ENCODE peak calls at places on chromosomes 3 and 15, in four cellular contexts. One of them, this sample, is unnamed.

GRCh38 chr3:56190130-56190529 is 278.1 kb downstream of the ERC2 start:
- DNase-seq in GM12865: no peak
- DNase-seq in NB4: no peak
- DNase-seq in transverse colon: no peak
- DNase-seq in this sample: no peak

GRCh38 chr3:152295834-152296233 is 27.1 kb downstream of the MBNL1 start:
- DNase-seq in GM12865: no peak
- DNase-seq in NB4: no peak
- DNase-seq in transverse colon: no peak
- DNase-seq in this sample: no peak

GRCh38 chr3:20999661-21000060 is 751.3 kb downstream of the ZNF385D start:
- DNase-seq in GM12865: no peak
- DNase-seq in NB4: no peak
- DNase-seq in transverse colon: no peak
- DNase-seq in this sample: no peak

GRCh38 chr3:187430576-187430975 is 62.4 kb downstream of the RTP4 start:
- DNase-seq in GM12865: peak; percentile 12
- DNase-seq in NB4: no peak
- DNase-seq in transverse colon: no peak
- DNase-seq in this sample: no peak

GRCh38 chr15:69422336-69422895 is 8.3 kb downstream of the KIF23 start:
- DNase-seq in GM12865: no peak
- DNase-seq in NB4: no peak
- DNase-seq in transverse colon: no peak
- DNase-seq in this sample: peak; percentile 33

GRCh38 chr3:154990543-154990942 is 89.6 kb upstream of the MME start:
- DNase-seq in GM12865: no peak
- DNase-seq in NB4: no peak
- DNase-seq in transverse colon: no peak
- DNase-seq in this sample: no peak

GRCh38 chr3:111737712-111738097 is 121.4 kb upstream of the PHLDB2 start:
- DNase-seq in GM12865: peak; percentile 29
- DNase-seq in NB4: no peak
- DNase-seq in transverse colon: peak; percentile 17
- DNase-seq in this sample: peak; percentile 98

GRCh38 chr3:65732060-65732933 is 306.4 kb downstream of the MAGI1 start:
- DNase-seq in GM12865: peak; percentile 49
- DNase-seq in NB4: peak; percentile 44
- DNase-seq in transverse colon: no peak
- DNase-seq in this sample: peak; percentile 76

GRCh38 chr3:111373239-111373638 is 168.8 kb upstream of the CD96 start:
- DNase-seq in GM12865: no peak
- DNase-seq in NB4: no peak
- DNase-seq in transverse colon: no peak
- DNase-seq in this sample: no peak

GRCh38 chr15:91855684-91856553 is 2.4 kb downstream of the SLCO3A1 start:
- DNase-seq in GM12865: no peak
- DNase-seq in NB4: peak; percentile 8
- DNase-seq in transverse colon: peak; percentile 73
- DNase-seq in this sample: no peak

GRCh38 chr15:59180946-59181345 is 25.7 kb upstream of the LDHAL6B start:
- DNase-seq in GM12865: no peak
- DNase-seq in NB4: no peak
- DNase-seq in transverse colon: no peak
- DNase-seq in this sample: no peak

GRCh38 chr15:59189224-59189623 is 17.4 kb upstream of the LDHAL6B start:
- DNase-seq in GM12865: no peak
- DNase-seq in NB4: no peak
- DNase-seq in transverse colon: no peak
- DNase-seq in this sample: no peak

GRCh38 chr15:59186501-59186900 is 20.1 kb upstream of the LDHAL6B start:
- DNase-seq in GM12865: no peak
- DNase-seq in NB4: no peak
- DNase-seq in transverse colon: no peak
- DNase-seq in this sample: no peak

GRCh38 chr15:59190291-59190690 is 16.4 kb upstream of the LDHAL6B start:
- DNase-seq in GM12865: no peak
- DNase-seq in NB4: no peak
- DNase-seq in transverse colon: no peak
- DNase-seq in this sample: no peak

GRCh38 chr15:59185725-59186124 is 20.9 kb upstream of the LDHAL6B start:
- DNase-seq in GM12865: no peak
- DNase-seq in NB4: peak; percentile 30
- DNase-seq in transverse colon: no peak
- DNase-seq in this sample: no peak
- TF ChIP-seq CTCF in GM12865: no peak
- TF ChIP-seq CTCF in NB4: peak; percentile 8
- TF ChIP-seq CTCF in transverse colon: no peak
- TF ChIP-seq CTCF in this sample: no peak

GRCh38 chr3:195039180-195039843 is 231.6 kb downstream of the XXYLT1 start:
- DNase-seq in GM12865: no peak
- DNase-seq in NB4: peak; percentile 52
- DNase-seq in transverse colon: no peak
- DNase-seq in this sample: no peak
- H3K4me3 ChIP-seq in GM12865: no peak overlapping the region
- H3K4me3 ChIP-seq in NB4: no peak overlapping the region
- H3K4me3 ChIP-seq in transverse colon: no peak overlapping the region
- H3K4me3 ChIP-seq in this sample: no peak overlapping the region

GRCh38 chr15:83973816-83974215 is 261.8 kb upstream of the GOLGA6L4 start:
- DNase-seq in GM12865: peak; percentile 67
- DNase-seq in NB4: peak; percentile 23
- DNase-seq in transverse colon: no peak
- DNase-seq in this sample: no peak
- TF ChIP-seq CTCF in GM12865: peak; percentile 55
- TF ChIP-seq CTCF in NB4: peak; percentile 53
- TF ChIP-seq CTCF in transverse colon: no peak
- TF ChIP-seq CTCF in this sample: peak; percentile 12

GRCh38 chr3:115877647-115877934 is 254.3 kb downstream of the GAP43 start:
- DNase-seq in GM12865: no peak
- DNase-seq in NB4: no peak
- DNase-seq in transverse colon: no peak
- DNase-seq in this sample: no peak
- H3K4me3 ChIP-seq in GM12865: no peak overlapping the region
- H3K4me3 ChIP-seq in NB4: no peak overlapping the region
- H3K4me3 ChIP-seq in transverse colon: no peak overlapping the region
- H3K4me3 ChIP-seq in this sample: no peak overlapping the region

DNA sequence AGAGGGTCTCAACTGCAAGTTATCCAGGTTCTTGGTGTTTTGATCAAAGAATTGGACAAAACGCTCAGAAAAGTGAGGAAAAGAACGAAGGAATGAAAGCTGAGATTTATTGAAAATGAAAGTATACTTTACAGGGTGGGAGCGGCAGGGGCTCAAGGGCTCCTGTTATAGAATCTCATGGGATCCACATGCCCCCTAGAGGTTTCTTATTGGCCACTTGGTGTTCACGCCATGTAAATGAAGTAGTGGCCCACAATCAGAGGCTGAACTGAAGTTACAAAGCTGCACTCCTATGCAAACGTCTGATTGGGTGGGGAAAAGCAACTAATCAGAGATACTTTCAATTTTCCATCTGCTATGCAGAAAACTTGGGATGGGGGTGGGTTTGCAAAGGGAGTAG is 216.7 kb downstream of the PTPRG start:
- DNase-seq in GM12865: no peak
- DNase-seq in NB4: peak; percentile 1
- DNase-seq in transverse colon: no peak
- DNase-seq in this sample: no peak
- TF ChIP-seq CTCF in GM12865: no peak
- TF ChIP-seq CTCF in NB4: no peak
- TF ChIP-seq CTCF in transverse colon: no peak
- TF ChIP-seq CTCF in this sample: no peak

DNA sequence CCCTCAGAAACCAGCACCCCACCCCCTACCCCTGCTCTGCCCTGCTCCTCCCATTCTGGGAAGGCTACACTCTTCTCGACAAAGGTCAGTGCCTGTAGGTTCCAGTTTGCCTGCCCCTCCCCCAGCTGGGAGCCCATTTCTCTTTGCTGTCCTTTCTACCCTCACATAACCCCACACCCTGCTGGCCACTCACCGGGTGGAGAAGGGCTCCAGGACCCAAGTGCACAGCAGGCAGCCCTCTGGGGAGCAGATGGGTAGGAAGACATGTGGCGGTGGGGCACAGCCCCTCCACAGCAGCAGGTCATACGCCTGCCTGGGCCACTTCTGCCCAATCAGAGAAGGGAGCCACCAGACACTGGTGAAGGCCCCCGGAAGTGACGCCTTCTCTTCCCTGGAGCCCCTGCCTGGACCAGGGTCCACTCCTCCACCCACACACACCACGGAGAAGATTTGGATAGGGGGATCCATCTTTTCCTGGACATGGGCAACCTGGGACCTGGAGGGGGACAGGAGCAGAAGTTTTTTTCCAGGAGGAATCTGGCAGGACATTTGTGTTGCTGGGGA is at the start of gene THPO:
- DNase-seq in GM12865: no peak
- DNase-seq in NB4: peak; percentile 55
- DNase-seq in transverse colon: no peak
- DNase-seq in this sample: no peak
- H3K4me3 ChIP-seq in GM12865: no peak within 1 kb of the TSS
- H3K4me3 ChIP-seq in NB4: peak within 1 kb of the TSS; percentile 32
- H3K4me3 ChIP-seq in transverse colon: no peak within 1 kb of the TSS
- H3K4me3 ChIP-seq in this sample: no peak within 1 kb of the TSS

GRCh38 chr3:75001330-75001729 is 386.9 kb upstream of the CNTN3 start:
- DNase-seq in GM12865: no peak
- DNase-seq in NB4: peak; percentile 28
- DNase-seq in transverse colon: no peak
- DNase-seq in this sample: no peak
- TF ChIP-seq CTCF in GM12865: no peak
- TF ChIP-seq CTCF in NB4: no peak
- TF ChIP-seq CTCF in transverse colon: no peak
- TF ChIP-seq CTCF in this sample: no peak

DNA sequence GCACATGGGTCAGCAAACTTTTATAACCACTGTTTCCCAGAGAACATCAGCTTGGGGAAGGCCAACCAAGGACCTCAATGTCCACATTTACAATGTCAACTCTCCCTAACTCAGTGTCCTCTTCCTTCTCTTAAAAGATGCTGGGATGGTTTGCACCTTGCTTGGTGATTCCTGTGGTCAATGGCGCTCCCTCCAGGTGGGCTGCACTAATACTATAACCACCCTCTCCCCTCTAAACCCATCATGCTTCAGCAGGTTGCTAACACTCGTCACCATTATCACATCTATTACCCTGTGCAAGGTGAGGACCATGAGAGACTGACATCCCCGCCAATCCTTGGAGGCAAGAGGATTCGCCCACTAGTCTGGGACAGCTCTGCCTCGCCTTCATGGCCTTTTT is 65.2 kb downstream of the FRMD5 start:
- DNase-seq in GM12865: no peak
- DNase-seq in NB4: no peak
- DNase-seq in transverse colon: no peak
- DNase-seq in this sample: no peak
- H3K4me3 ChIP-seq in GM12865: no peak overlapping the region
- H3K4me3 ChIP-seq in NB4: no peak overlapping the region
- H3K4me3 ChIP-seq in transverse colon: no peak overlapping the region
- H3K4me3 ChIP-seq in this sample: no peak overlapping the region